ENCODE peak calls at places on chromosomes 13 and 19, in eight cellular contexts. J, N, D, W, G, Q, Z and L are unnamed samples.

GRCh38 chr13:95411641-95412040 is 110.4 kb upstream of the ABCC4 start:
- DNase-seq in J (no peak), N (no peak), W (no peak), G (no peak), D (peak), Z (no peak), Q (no peak), L (no peak)

GRCh38 chr19:49097453-49098288 is 12.4 kb downstream of the SNRNP70 start:
- DNase-seq in D (peak), N (peak), J (peak), Q (peak), G (peak), Z (peak), W (peak), L (peak)

GRCh38 chr19:18844806-18845329 is 13.1 kb downstream of the UPF1 start:
- DNase-seq in W (no peak), G (no peak), D (no peak), J (no peak), Z (no peak), Q (no peak), N (no peak), L (no peak)

GRCh38 chr13:59277106-59277505 is 886.6 kb downstream of the DIAPH3 start:
- DNase-seq in Q (no peak), J (no peak), G (no peak), D (no peak), N (no peak), W (no peak), Z (no peak), L (no peak)

GRCh38 chr13:43401364-43401763 is 378.0 kb downstream of the DNAJC15 start:
- DNase-seq in N (no peak), W (no peak), Q (no peak), Z (no peak), J (no peak), D (no peak), G (no peak), L (no peak)

GRCh38 chr19:53521373-53522202 is 16.4 kb upstream of the ZNF331 start:
- DNase-seq in Z (no peak), J (no peak), G (no peak), W (no peak), D (no peak), Q (no peak), N (no peak), L (no peak)

GRCh38 chr13:74562381-74562780 is 428.2 kb upstream of the KLF12 start:
- DNase-seq in J (no peak), W (no peak), Z (no peak), Q (no peak), N (no peak), D (no peak), G (no peak), L (no peak)

GRCh38 chr19:8615813-8616596 is 5.5 kb upstream of the ADAMTS10 start:
- DNase-seq in D (peak), Z (peak), J (no peak), W (peak), N (no peak), G (no peak), Q (peak), L (no peak)

GRCh38 chr13:103178986-103179695 is 112.9 kb upstream of the SLC10A2 start:
- DNase-seq in Q (no peak), Z (peak), G (no peak), W (no peak), J (no peak), D (no peak), N (no peak), L (no peak)

GRCh38 chr19:46728693-46729339 is 11.9 kb upstream of the PRKD2 start:
- DNase-seq in Z (peak), D (peak), W (peak), N (no peak), Q (peak), J (peak), G (no peak), L (peak)

GRCh38 chr13:24906268-24906667 is 142.3 kb downstream of the RNF17 start:
- DNase-seq in Q (no peak), Z (no peak), G (no peak), D (no peak), W (no peak), N (no peak), J (no peak), L (no peak)

GRCh38 chr19:16459680-16460079 is 12.1 kb downstream of the EPS15L1 start:
- DNase-seq in N (no peak), J (no peak), G (no peak), Q (no peak), D (no peak), W (no peak), Z (no peak), L (no peak)

GRCh38 chr13:33744589-33745369 is 73.2 kb upstream of the RFC3 start:
- DNase-seq in N (no peak), D (no peak), Z (peak), G (no peak), J (no peak), Q (no peak), W (no peak), L (no peak)

GRCh38 chr13:43377955-43378354 is 354.6 kb downstream of the DNAJC15 start:
- DNase-seq in W (no peak), Z (no peak), Q (peak), G (no peak), J (no peak), N (no peak), D (no peak), L (no peak)

GRCh38 chr19:6047741-6048231 is 62.5 kb downstream of the RFX2 start:
- DNase-seq in W (no peak), J (no peak), G (no peak), Z (peak), D (peak), N (no peak), Q (peak), L (no peak)

GRCh38 chr19:16273005-16273404 is 51.6 kb upstream of the KLF2 start:
- DNase-seq in W (no peak), G (no peak), Z (no peak), N (no peak), Q (peak), J (no peak), D (peak), L (no peak)

GRCh38 chr19:47161876-47162489 is 31.3 kb downstream of the SAE1 start:
- DNase-seq in G (no peak), N (no peak), Z (no peak), W (no peak), J (no peak), D (peak), Q (no peak), L (peak)

GRCh38 chr19:58317481-58318072 is 9.2 kb upstream of the ZSCAN22 start:
- DNase-seq in G (no peak), Z (no peak), N (no peak), D (peak), J (no peak), Q (peak), W (no peak), L (peak)

GRCh38 chr13:60584976-60585375 is 188.0 kb downstream of the TDRD3 start:
- DNase-seq in N (no peak), Z (no peak), Q (peak), G (no peak), D (no peak), J (no peak), W (no peak), L (peak)

GRCh38 chr19:40279120-40279551 is 6.0 kb downstream of the AKT2 start:
- DNase-seq in Z (no peak), N (no peak), G (peak), J (no peak), D (no peak), W (no peak), Q (peak), L (peak)

GRCh38 chr19:10551698-10552301 is 8.1 kb downstream of the ATG4D start:
- DNase-seq in Z (peak), Q (peak), W (peak), N (peak), J (no peak), G (no peak), D (peak), L (no peak)

GRCh38 chr19:33440241-33440640 is 66.7 kb downstream of the CEBPG start:
- DNase-seq in J (no peak), W (no peak), Q (no peak), Z (no peak), D (no peak), N (no peak), G (no peak), L (no peak)

GRCh38 chr19:49940482-49940791 is 11.1 kb upstream of the NUP62 start:
- DNase-seq in J (no peak), W (no peak), N (no peak), Q (no peak), D (no peak), G (no peak), Z (no peak), L (no peak)

GRCh38 chr19:30326076-30326710 is 46.0 kb upstream of the ZNF536 start:
- DNase-seq in Z (no peak), W (no peak), J (no peak), G (no peak), Q (no peak), D (no peak), N (no peak), L (no peak)

GRCh38 chr13:75359266-75359665 is 122.7 kb downstream of the TBC1D4 start:
- DNase-seq in J (no peak), Z (no peak), D (peak), W (no peak), N (no peak), G (peak), Q (peak), L (peak)

GRCh38 chr13:94435604-94436226 is 43.8 kb downstream of the DCT start:
- DNase-seq in N (peak), J (no peak), W (no peak), D (peak), Q (peak), Z (peak), G (peak), L (peak)

GRCh38 chr13:44870456-44870929 is 118.8 kb downstream of the NUFIP1 start:
- DNase-seq in Q (no peak), N (no peak), W (no peak), G (no peak), Z (no peak), D (no peak), J (no peak), L (no peak)

GRCh38 chr13:46181799-46182490 is at the start of gene LCP1:
- DNase-seq in G (no peak), Z (no peak), D (no peak), N (no peak), Q (no peak), J (peak), W (peak), L (no peak)

GRCh38 chr13:21898461-21898860 is 227.6 kb downstream of the FGF9 start:
- DNase-seq in G (no peak), D (no peak), J (no peak), Q (no peak), N (no peak), W (no peak), Z (no peak), L (no peak)

GRCh38 chr13:30111810-30112209 is 195.5 kb downstream of the KATNAL1 start:
- DNase-seq in Q (no peak), Z (peak), G (no peak), W (no peak), D (no peak), J (no peak), N (no peak), L (no peak)

GRCh38 chr13:35700661-35701060 is 224.2 kb upstream of the MAB21L1 start:
- DNase-seq in N (no peak), W (no peak), Z (no peak), D (no peak), G (no peak), J (no peak), Q (peak), L (no peak)

GRCh38 chr19:48403606-48404005 is 10.1 kb downstream of the GRIN2D start:
- DNase-seq in J (no peak), G (no peak), Q (peak), D (peak), N (peak), W (peak), Z (peak), L (no peak)

GRCh38 chr19:5452594-5453565 is 2.3 kb upstream of the ZNRF4 start:
- DNase-seq in J (no peak), Q (peak), D (peak), W (no peak), G (no peak), Z (peak), N (no peak), L (no peak)

GRCh38 chr19:44869728-44870470 is 21.2 kb upstream of the TOMM40 start:
- DNase-seq in G (peak), Q (peak), N (no peak), J (no peak), W (no peak), Z (no peak), D (peak), L (no peak)

GRCh38 chr19:13118424-13119193 is 545 bp downstream of the NACC1 start:
- DNase-seq in G (no peak), Q (peak), W (peak), J (no peak), N (peak), Z (peak), D (peak), L (no peak)

GRCh38 chr13:113813070-113813748 is 50.7 kb downstream of the GAS6 start:
- DNase-seq in N (no peak), Q (no peak), D (no peak), W (no peak), J (no peak), G (no peak), Z (no peak), L (no peak)